ENCODE peak calls at places on chromosome 5, in six cellular contexts. Y is fibroblast of pulmonary artery, W is lower lobe of right lung, O is mucosa of gallbladder, K is left ventricle myocardium inferior, T is WTC11. Q is an unnamed sample.

GRCh38 chr5:53200309-53200708 is 90.8 kb upstream of the MOCS2 start:
- DNase-seq in K (no peak), O (no peak), Y (peak), W (no peak), T (no peak), Q (no peak)

GRCh38 chr5:156486394-156487238 is 159.7 kb downstream of the SGCD start:
- DNase-seq in O (no peak), T (no peak), Y (no peak), K (no peak), W (no peak), Q (no peak)

GRCh38 chr5:79845448-79846197 is 145.4 kb downstream of the MTX3 start:
- DNase-seq in O (no peak), Y (peak), T (no peak), K (no peak), W (no peak), Q (no peak)

GRCh38 chr5:35369965-35370790 is 139.9 kb upstream of the PRLR start:
- DNase-seq in W (no peak), T (peak), Y (no peak), K (no peak), O (no peak), Q (no peak)

GRCh38 chr5:72460413-72460812 is 46.8 kb downstream of the ZNF366 start:
- DNase-seq in O (no peak), K (no peak), Y (no peak), T (no peak), W (no peak), Q (no peak)

GRCh38 chr5:101977729-101978345 is 318.2 kb downstream of the SLCO4C1 start:
- DNase-seq in T (no peak), Y (peak), O (no peak), W (no peak), K (no peak), Q (no peak)

GRCh38 chr5:34484591-34485228 is 171.4 kb upstream of the RAI14 start:
- DNase-seq in O (no peak), T (no peak), K (no peak), W (no peak), Y (no peak), Q (no peak)

GRCh38 chr5:54013556-54014157 is 296.7 kb downstream of the ARL15 start:
- DNase-seq in T (no peak), K (no peak), O (peak), Y (peak), W (peak), Q (peak)

GRCh38 chr5:118405650-118406061 is 582.7 kb downstream of the DTWD2 start:
- DNase-seq in K (peak), T (peak), W (no peak), O (no peak), Y (no peak), Q (no peak)

GRCh38 chr5:150557507-150557872 is 49.6 kb downstream of the NDST1 start:
- DNase-seq in K (no peak), Y (no peak), W (no peak), O (no peak), T (no peak), Q (no peak)

GRCh38 chr5:174312641-174313040 is 267.1 kb downstream of the NSG2 start:
- DNase-seq in W (no peak), T (no peak), O (no peak), K (no peak), Y (no peak), Q (no peak)

GRCh38 chr5:169029087-169029486 is 271.9 kb downstream of the SLIT3 start:
- DNase-seq in K (no peak), T (no peak), O (no peak), Y (peak), W (no peak), Q (no peak)

GRCh38 chr5:99191181-99191775 is 262.5 kb upstream of the CHD1 start:
- DNase-seq in T (no peak), O (no peak), K (no peak), W (no peak), Y (peak), Q (no peak)

GRCh38 chr5:178527458-178528307 is 62.5 kb downstream of the COL23A1 start:
- DNase-seq in Y (no peak), O (no peak), W (no peak), T (no peak), K (peak), Q (peak)

GRCh38 chr5:111411321-111411720 is 101.0 kb downstream of the STARD4 start:
- DNase-seq in O (no peak), Y (peak), T (no peak), W (no peak), K (no peak), Q (no peak)

Q was measured in psoas muscle.